ENCODE peak calls at places on chromosomes 5 and 9, in nine cellular contexts. P, V, N, Z, U, S, B, G and L are unnamed samples.

GRCh38 chr9:110555971-110556370 is 23.6 kb downstream of the SVEP1 start:
- DNase-seq in P (peak), V (no peak), N (peak), Z (peak), S (peak), B (peak), G (peak), U (peak), L (peak)

GRCh38 chr5:96896806-96897205 is 20.5 kb downstream of the ERAP2 start:
- DNase-seq in G (no peak), Z (no peak), S (no peak), V (no peak), P (no peak), N (no peak), B (no peak), U (no peak), L (no peak)

GRCh38 chr9:87290241-87290700 is 207.4 kb upstream of the DAPK1 start:
- DNase-seq in N (peak), G (peak), Z (peak), V (no peak), B (no peak), S (no peak), U (no peak), P (peak), L (peak)

GRCh38 chr5:121053055-121053985 is 589.2 kb downstream of the PRR16 start:
- DNase-seq in V (no peak), G (no peak), Z (no peak), B (no peak), N (no peak), S (peak), U (no peak), P (no peak), L (no peak)

GRCh38 chr5:132825165-132825823 is 5.2 kb downstream of the SHROOM1 start:
- DNase-seq in V (no peak), G (no peak), P (no peak), Z (no peak), B (no peak), N (no peak), S (no peak), U (no peak), L (no peak)

GRCh38 chr5:9194509-9194908 is 351.4 kb downstream of the SEMA5A start:
- DNase-seq in Z (peak), B (no peak), G (peak), P (peak), V (no peak), N (peak), S (no peak), U (peak), L (peak)

GRCh38 chr9:81318571-81318970 is 370.8 kb downstream of the TLE1 start:
- DNase-seq in P (peak), S (peak), Z (peak), V (no peak), B (no peak), N (peak), U (peak), G (peak), L (no peak)

GRCh38 chr5:157665467-157666085 is 5.8 kb upstream of the C5orf52 start:
- DNase-seq in S (peak), N (peak), B (no peak), G (peak), P (peak), V (no peak), U (peak), Z (peak), L (peak)

GRCh38 chr5:180468732-180469585 is 25.2 kb upstream of the CNOT6 start:
- DNase-seq in G (no peak), N (no peak), P (no peak), S (no peak), B (no peak), U (no peak), V (no peak), Z (no peak), L (no peak)

GRCh38 chr5:151005975-151006576 is 14.3 kb upstream of the GPX3 start:
- DNase-seq in U (peak), V (peak), S (peak), N (peak), Z (peak), B (peak), G (peak), P (peak), L (peak)

GRCh38 chr9:76989501-76989900 is 30.0 kb upstream of the FOXB2 start:
- DNase-seq in G (no peak), B (no peak), S (no peak), U (no peak), P (no peak), V (no peak), Z (no peak), N (no peak), L (no peak)

GRCh38 chr5:145937432-145938250 is 1.3 kb downstream of the SH3RF2 start:
- DNase-seq in U (no peak), V (peak), G (peak), P (no peak), Z (no peak), B (peak), S (no peak), N (peak), L (no peak)

GRCh38 chr5:158056426-158056825 is 197.5 kb upstream of the CLINT1 start:
- DNase-seq in G (peak), V (no peak), B (no peak), U (no peak), P (peak), N (peak), Z (peak), S (peak), L (no peak)

GRCh38 chr9:91805031-91805430 is 145.0 kb downstream of the ROR2 start:
- DNase-seq in V (no peak), U (no peak), P (no peak), N (no peak), Z (no peak), G (no peak), S (no peak), B (no peak), L (no peak)

GRCh38 chr9:17802249-17802857 is 223.5 kb downstream of the SH3GL2 start:
- DNase-seq in V (no peak), Z (peak), N (peak), P (no peak), U (no peak), B (no peak), S (peak), G (peak), L (peak)

GRCh38 chr5:93589348-93589662 is 6.3 kb downstream of the NR2F1 start:
- DNase-seq in V (no peak), P (no peak), S (no peak), B (no peak), U (no peak), N (no peak), G (no peak), Z (no peak), L (no peak)

GRCh38 chr9:32969270-32969669 is 32.2 kb downstream of the APTX start:
- DNase-seq in G (peak), N (peak), P (peak), V (no peak), U (no peak), S (no peak), B (no peak), Z (peak), L (peak)

GRCh38 chr5:115785395-115786009 is 31.0 kb downstream of the CDO1 start:
- DNase-seq in P (no peak), U (no peak), B (no peak), G (peak), N (no peak), S (no peak), V (no peak), Z (no peak), L (no peak)

GRCh38 chr5:73201547-73202513 is 28.8 kb downstream of the TMEM174 start:
- DNase-seq in S (peak), N (peak), B (peak), Z (peak), U (no peak), V (peak), P (peak), G (peak), L (peak)

GRCh38 chr5:150068472-150068871 is 17.9 kb downstream of the CSF1R start:
- DNase-seq in N (no peak), Z (peak), P (no peak), V (no peak), B (no peak), G (no peak), S (no peak), U (no peak), L (peak)

GRCh38 chr5:2758632-2759031 is 7.2 kb upstream of the IRX2 start:
- DNase-seq in V (no peak), G (no peak), P (no peak), B (no peak), U (no peak), N (no peak), Z (no peak), S (no peak), L (no peak)

GRCh38 chr5:177306674-177307543 is 3.3 kb downstream of the PRELID1 start:
- DNase-seq in Z (no peak), S (no peak), B (no peak), U (no peak), P (no peak), G (peak), N (no peak), V (peak), L (peak)

GRCh38 chr5:172868924-172869565 is 35.0 kb downstream of the ERGIC1 start:
- DNase-seq in U (peak), V (peak), S (peak), B (peak), P (peak), N (peak), Z (peak), G (peak), L (peak)

GRCh38 chr5:94544031-94544650 is 74.3 kb downstream of the KIAA0825 start:
- DNase-seq in V (no peak), S (peak), N (peak), U (no peak), P (peak), B (no peak), G (peak), Z (peak), L (peak)

GRCh38 chr5:149809919-149810691 is 80.0 kb downstream of the PPARGC1B start:
- DNase-seq in V (no peak), S (no peak), Z (no peak), N (no peak), B (no peak), P (no peak), U (no peak), G (no peak), L (no peak)

GRCh38 chr5:132298813-132299212 is 4.6 kb downstream of the SLC22A4 start:
- DNase-seq in G (no peak), N (no peak), V (no peak), P (no peak), B (no peak), U (no peak), Z (no peak), S (no peak), L (no peak)

GRCh38 chr5:135448071-135448704 is 1.0 kb upstream of the DCANP1 start:
- DNase-seq in U (no peak), P (no peak), B (no peak), N (peak), Z (no peak), S (no peak), G (no peak), V (no peak), L (no peak)

GRCh38 chr5:154862766-154863165 is 4.3 kb downstream of the CNOT8 start:
- DNase-seq in Z (no peak), P (peak), B (no peak), N (peak), G (no peak), U (no peak), S (peak), V (no peak), L (peak)

GRCh38 chr9:93684161-93684765 is 107.9 kb downstream of the PHF2 start:
- DNase-seq in B (no peak), U (no peak), P (no peak), G (no peak), N (no peak), Z (no peak), V (no peak), S (no peak), L (no peak)

GRCh38 chr5:136805466-136805865 is 440.1 kb upstream of the TRPC7 start:
- DNase-seq in U (no peak), B (no peak), S (no peak), Z (no peak), P (no peak), N (no peak), V (no peak), G (no peak), L (no peak)
- TF ChIP-seq CTCF in U (peak), B (no peak), S (peak), Z (peak), P (peak), N (peak), V (no peak), G (peak), L (peak)

DNA sequence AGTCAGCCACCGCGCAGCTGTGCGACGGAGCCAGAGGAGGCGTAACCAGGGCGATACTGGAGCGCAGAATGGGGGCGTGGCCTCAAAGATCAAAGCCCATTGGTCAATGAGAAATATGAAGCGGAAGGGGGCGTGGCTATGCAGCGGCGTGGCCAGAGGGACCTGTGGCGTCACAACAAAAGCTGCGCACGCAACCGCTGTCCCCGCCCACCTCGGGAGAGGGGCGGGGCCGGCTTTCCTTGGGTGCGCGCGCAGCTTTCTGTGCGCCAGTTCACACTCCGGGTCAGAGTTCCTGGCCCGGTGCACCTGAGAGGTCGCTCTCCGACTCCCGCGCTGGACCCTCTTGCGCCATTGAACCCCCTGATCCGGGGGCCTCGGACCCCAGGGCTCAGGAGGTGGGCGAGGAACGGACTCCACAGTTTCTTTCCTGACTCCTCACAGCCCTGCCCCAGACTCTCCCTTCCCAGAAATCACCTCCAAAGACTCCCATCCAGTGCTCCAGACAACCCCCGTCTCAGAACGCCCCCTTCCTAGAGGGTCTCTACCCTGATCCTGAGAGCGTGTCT is at the start of gene SWI5:
- DNase-seq in Z (peak), U (peak), V (peak), P (peak), G (peak), S (peak), B (peak), N (peak), L (peak)
- H3K4me3 ChIP-seq in Z (peak), U (peak), V (peak), P (peak), G (peak), S (peak), B (peak), N (peak), L (peak)

DNA sequence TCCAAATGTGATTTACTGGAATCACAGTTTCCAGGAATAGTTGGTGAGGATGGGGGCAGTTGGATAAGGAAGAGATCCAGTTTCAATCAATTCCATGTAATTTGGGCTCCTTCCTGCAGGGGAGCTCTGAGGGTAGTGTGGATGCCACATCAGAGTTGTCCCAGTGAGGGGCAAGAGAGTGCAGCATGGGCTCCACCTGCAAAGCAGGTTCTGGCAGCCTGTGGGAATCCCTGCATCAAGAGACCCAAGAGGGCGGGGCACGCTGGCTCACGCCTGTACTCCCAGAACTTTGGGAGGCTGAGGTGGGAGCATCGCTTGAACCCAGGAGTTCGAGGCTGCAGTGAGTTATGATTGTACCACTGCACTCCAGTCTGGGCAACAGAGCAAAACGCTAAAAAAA is 188.5 kb downstream of the CACNA1B start:
- DNase-seq in P (no peak), G (no peak), S (no peak), N (no peak), B (peak), U (no peak), Z (no peak), V (peak), L (no peak)
- TF ChIP-seq CTCF in P (no peak), G (no peak), S (no peak), N (no peak), B (no peak), U (no peak), Z (no peak), V (no peak), L (no peak)

GRCh38 chr5:76257225-76257833 is 145.8 kb upstream of the IQGAP2 start:
- DNase-seq in S (no peak), B (no peak), U (no peak), G (no peak), N (no peak), Z (no peak), V (no peak), P (no peak), L (no peak)
- H3K4me3 ChIP-seq in S (no peak), B (no peak), U (no peak), G (no peak), N (no peak), Z (no peak), V (no peak), P (no peak), L (no peak)

GRCh38 chr5:166961028-166961427 is 1330.4 kb upstream of the WWC1 start:
- DNase-seq in S (no peak), U (no peak), P (no peak), V (no peak), N (peak), B (no peak), Z (peak), G (peak), L (peak)
- TF ChIP-seq CTCF in S (no peak), U (no peak), P (peak), V (no peak), N (no peak), B (peak), Z (no peak), G (peak), L (no peak)

DNA sequence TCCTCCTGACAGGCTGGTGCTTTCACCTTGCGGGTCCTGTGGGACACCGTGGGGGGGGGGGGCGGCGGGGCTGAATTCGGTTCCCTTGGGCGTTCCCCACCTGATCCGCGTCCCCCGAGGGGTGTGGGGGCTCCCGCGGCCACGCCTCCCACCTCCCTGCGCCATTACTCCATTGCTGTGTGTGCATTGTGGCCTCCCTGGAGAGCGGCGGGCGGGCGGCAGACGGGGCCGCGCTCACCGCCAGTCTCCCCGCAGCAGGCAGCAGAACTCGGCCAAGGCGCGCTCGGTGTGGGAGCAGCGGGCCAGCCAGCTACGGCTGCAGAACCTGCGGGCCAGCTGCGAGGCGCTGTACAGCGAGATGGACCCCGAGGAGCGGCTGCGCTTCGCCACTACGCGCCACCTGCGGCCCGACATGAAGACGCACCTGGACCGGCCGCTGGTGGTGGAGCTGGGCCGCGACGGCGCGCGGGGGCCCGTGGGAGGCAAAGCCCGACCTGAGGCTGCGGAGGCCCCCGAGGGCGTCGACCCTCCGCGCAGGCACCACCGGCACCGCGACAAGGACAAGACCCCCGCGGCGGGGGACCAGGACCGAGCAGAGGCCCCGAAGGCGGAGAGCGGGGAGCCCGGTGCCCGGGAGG is 145.3 kb downstream of the CACNA1B start:
- DNase-seq in U (no peak), P (no peak), N (no peak), Z (no peak), V (no peak), B (no peak), G (no peak), S (no peak), L (no peak)
- H3K4me3 ChIP-seq in U (no peak), P (no peak), N (no peak), Z (no peak), V (no peak), B (no peak), G (no peak), S (no peak), L (no peak)